ENCODE peak calls at places on chromosomes 11 and 22, in five cellular contexts. Z is lower lobe of right lung; K is thoracic aorta; R is effector CD4-positive, alpha-beta T cell; P is sigmoid colon. W is an unnamed sample.

GRCh38 chr11:20090654-20091374 is 69.5 kb downstream of the DBX1 start:
- DNase-seq in K (no peak), R (no peak), P (no peak), Z (no peak), W (no peak)

GRCh38 chr11:33553486-33553885 is 147.1 kb downstream of the C11orf91 start:
- DNase-seq in K (no peak), Z (no peak), P (no peak), R (no peak), W (no peak)

GRCh38 chr11:130599073-130599654 is 150.7 kb downstream of the ADAMTS15 start:
- DNase-seq in P (peak), K (no peak), R (no peak), Z (peak), W (no peak)

GRCh38 chr11:44622190-44622650 is 56.8 kb downstream of the CD82 start:
- DNase-seq in Z (no peak), P (peak), R (no peak), K (no peak), W (no peak)

GRCh38 chr22:20080445-20080775 is 369 bp downstream of the DGCR8 start:
- DNase-seq in R (peak), K (peak), Z (peak), P (peak), W (peak)

GRCh38 chr11:44766112-44766971 is 39.6 kb downstream of the TSPAN18 start:
- DNase-seq in P (no peak), K (peak), Z (no peak), R (no peak), W (no peak)

GRCh38 chr11:110479445-110480101 is 49.8 kb downstream of the FDX1 start:
- DNase-seq in R (no peak), P (no peak), Z (no peak), K (no peak), W (no peak)

GRCh38 chr11:26778000-26778757 is 56.3 kb upstream of the SLC5A12 start:
- DNase-seq in R (no peak), K (no peak), Z (no peak), P (no peak), W (no peak)

GRCh38 chr22:24367841-24368240 is 59.6 kb upstream of the ADORA2A start:
- DNase-seq in P (no peak), Z (no peak), K (no peak), R (no peak), W (no peak)

GRCh38 chr22:19766506-19767426 is 6.2 kb downstream of the TBX1 start:
- DNase-seq in P (no peak), R (peak), K (no peak), Z (peak), W (peak)

GRCh38 chr11:110782616-110783015 is 70.4 kb upstream of the ARHGAP20 start:
- DNase-seq in Z (no peak), K (no peak), P (no peak), R (no peak), W (no peak)

GRCh38 chr11:315051-315481 is 1.2 kb downstream of the IFITM1 start:
- DNase-seq in R (no peak), P (no peak), K (no peak), Z (no peak), W (no peak)

GRCh38 chr11:95674669-95675358 is 114.8 kb downstream of the FAM76B start:
- DNase-seq in P (no peak), R (peak), Z (no peak), K (no peak), W (no peak)

GRCh38 chr11:113730887-113731726 is 25.0 kb upstream of the TMPRSS5 start:
- DNase-seq in K (no peak), R (no peak), Z (no peak), P (no peak), W (peak)